ENCODE peak calls at places on chromosome 19, in four cellular contexts. Q is heart right ventricle, Y is kidney tubule cell, D is T-helper 17 cell. J is an unnamed sample.

GRCh38 chr19:4374451-4375163 is 25.7 kb downstream of the SH3GL1 start:
- DNase-seq in D (no peak), Y (peak; percentile 92), Q (peak; percentile 50), J (peak; percentile 44)

GRCh38 chr19:29867984-29868383 is 56.2 kb downstream of the CCNE1 start:
- DNase-seq in Y (no peak), Q (no peak), D (no peak), J (no peak)

GRCh38 chr19:58556633-58557252 is 1.7 kb downstream of the UBE2M start:
- DNase-seq in Q (no peak), D (no peak), Y (no peak), J (no peak)

GRCh38 chr19:12983561-12984142 is 11.6 kb upstream of the NFIX start:
- DNase-seq in Q (peak; percentile 70), D (peak; percentile 87), Y (peak; percentile 78), J (peak; percentile 45)

GRCh38 chr19:48400018-48400742 is 6.7 kb downstream of the GRIN2D start:
- DNase-seq in D (no peak), Y (no peak), Q (peak; percentile 49), J (peak; percentile 38)

GRCh38 chr19:55613396-55613795 is 7.9 kb downstream of the ZNF865 start:
- DNase-seq in Y (no peak), Q (no peak), D (no peak), J (no peak)

GRCh38 chr19:9178901-9179300 is at the start of gene OR7D2:
- DNase-seq in Q (no peak), D (no peak), Y (no peak), J (no peak)

GRCh38 chr19:10086904-10087256 is 763 bp downstream of the SHFL start:
- DNase-seq in D (no peak), Q (no peak), Y (no peak), J (no peak)

GRCh38 chr19:19068659-19069509 is 5.1 kb downstream of the SLC25A42 start:
- DNase-seq in Y (no peak), D (no peak), Q (no peak), J (no peak)

GRCh38 chr19:14162871-14163297 is 26.5 kb upstream of the ASF1B start:
- DNase-seq in Q (no peak), D (no peak), Y (no peak), J (no peak)

GRCh38 chr19:8413593-8413923 is 453 bp downstream of the MARCHF2 start:
- DNase-seq in Y (no peak), D (no peak), Q (no peak), J (no peak)

GRCh38 chr19:55173717-55174409 is 6.2 kb downstream of the SYT5 start:
- DNase-seq in D (no peak), Q (peak; percentile 66), Y (peak; percentile 60), J (peak; percentile 58)

GRCh38 chr19:17246681-17247425 is 1.1 kb upstream of the NR2F6 start:
- DNase-seq in D (no peak), Q (peak; percentile 46), Y (no peak), J (no peak)

GRCh38 chr19:8308891-8309291 is 733 bp upstream of the CD320 start:
- DNase-seq in Y (no peak), Q (peak; percentile 5), D (no peak), J (no peak)

GRCh38 chr19:14061081-14061749 is 661 bp downstream of the PALM3 start:
- DNase-seq in D (no peak), Q (no peak), Y (no peak), J (no peak)

GRCh38 chr19:8335343-8336071 is 7.6 kb downstream of the KANK3 start:
- DNase-seq in D (no peak), Q (no peak), Y (no peak), J (no peak)

GRCh38 chr19:2428027-2428690 is 773 bp upstream of the TIMM13 start:
- DNase-seq in Q (no peak), Y (peak; percentile 12), D (no peak), J (no peak)

GRCh38 chr19:45066921-45067661 is 9.2 kb downstream of the ZNF296 start:
- DNase-seq in D (no peak), Y (no peak), Q (no peak), J (no peak)

GRCh38 chr19:41897820-41898219 is 14.8 kb downstream of the ARHGEF1 start:
- DNase-seq in D (no peak), Q (no peak), Y (no peak), J (no peak)

GRCh38 chr19:56692496-56692895 is 20.9 kb upstream of the ZNF835 start:
- DNase-seq in D (no peak), Q (no peak), Y (peak; percentile 17), J (no peak)

GRCh38 chr19:56119585-56119978 is 1.5 kb downstream of the ZNF787 start:
- DNase-seq in Q (no peak), D (no peak), Y (peak; percentile 77), J (no peak)

GRCh38 chr19:46404039-46404883 is 9.1 kb downstream of the CCDC8 start:
- DNase-seq in Y (peak; percentile 75), D (no peak), Q (peak; percentile 29), J (no peak)

GRCh38 chr19:13978306-13978705 is 26.0 kb downstream of the DCAF15 start:
- DNase-seq in Q (peak; percentile 87), Y (peak; percentile 18), D (no peak), J (no peak)

GRCh38 chr19:18637644-18638630 is 1.1 kb downstream of the KLHL26 start:
- DNase-seq in Y (peak; percentile 61), Q (no peak), D (no peak), J (no peak)

GRCh38 chr19:37691881-37692504 is 27.6 kb downstream of the ZNF607 start:
- DNase-seq in Y (peak; percentile 53), D (peak; percentile 62), Q (peak; percentile 85), J (no peak)

GRCh38 chr19:12838182-12838890 is at the start of gene MAST1:
- DNase-seq in Y (peak; percentile 45), D (peak; percentile 46), Q (no peak), J (no peak)

GRCh38 chr19:1257475-1258160 is 9.2 kb downstream of the MIDN start:
- DNase-seq in D (no peak), Y (no peak), Q (no peak), J (no peak)

GRCh38 chr19:35736913-35737886 is 5.1 kb downstream of the IGFLR1 start:
- DNase-seq in D (no peak), Y (peak; percentile 18), Q (no peak), J (no peak)

GRCh38 chr19:48255376-48256303 is at the start of gene CARD8:
- DNase-seq in D (peak; percentile 63), Q (peak; percentile 88), Y (peak; percentile 92), J (peak; percentile 56)

GRCh38 chr19:12527034-12527836 is 24.0 kb downstream of the ZNF564 start:
- DNase-seq in Q (no peak), D (no peak), Y (peak; percentile 17), J (no peak)

GRCh38 chr19:35899547-35900214 is 659 bp downstream of the NFKBID start:
- DNase-seq in D (peak; percentile 77), Y (peak; percentile 92), Q (peak; percentile 83), J (peak; percentile 25)

J was measured in GOT3.